ENCODE peak calls at places on chromosomes 4 and X, in four cellular contexts. T is ovary, X is AG09309, G is ACHN. J is an unnamed sample.
A peak's percentile ranks its signal among the peaks of the same experiment; 100 is the strongest.

GRCh38 chr4:159103406-159104131 is 690 bp downstream of the RAPGEF2 start:
- DNase-seq in T (peak; percentile 61), X (no peak), G (peak; percentile 40), J (no peak)

GRCh38 chrX:148309413-148309812 is 191.0 kb upstream of the AFF2 start:
- DNase-seq in X (no peak), G (no peak), T (no peak), J (no peak)

GRCh38 chr4:76053730-76054129 is 17.9 kb upstream of the CXCL11 start:
- DNase-seq in T (no peak), X (no peak), G (no peak), J (no peak)

GRCh38 chr4:121072836-121073362 is 564 bp upstream of the NDNF start:
- DNase-seq in T (no peak), X (no peak), G (no peak), J (no peak)

GRCh38 chr4:80077639-80078038 is 4.6 kb upstream of the ANTXR2 start:
- DNase-seq in X (no peak), T (no peak), G (no peak), J (no peak)

GRCh38 chr4:6749340-6750171 is 33.0 kb upstream of the KIAA0232 start:
- DNase-seq in T (no peak), G (no peak), X (no peak), J (no peak)

GRCh38 chr4:36310793-36311192 is 29.4 kb downstream of the DTHD1 start:
- DNase-seq in T (no peak), G (no peak), X (no peak), J (no peak)

GRCh38 chr4:80045831-80046230 is 27.2 kb downstream of the ANTXR2 start:
- DNase-seq in X (no peak), T (no peak), G (no peak), J (no peak)

GRCh38 chr4:186900232-186900900 is 176.7 kb upstream of the FAT1 start:
- DNase-seq in G (no peak), T (no peak), X (peak; percentile 45), J (no peak)

GRCh38 chrX:47129879-47130358 is 14.6 kb downstream of the NDUFB11 start:
- DNase-seq in X (no peak), G (no peak), T (no peak), J (no peak)

GRCh38 chr4:42927946-42928345 is 35.4 kb downstream of the GRXCR1 start:
- DNase-seq in T (no peak), G (no peak), X (no peak), J (no peak)